ENCODE peak calls at places on chromosomes 12 and 14, in nine cellular contexts. One of them, this sample, is unnamed.

GRCh38 chr14:68680541-68681051 is 112.3 kb downstream of the ZFP36L1 start:
- DNase-seq in suprapubic skin: no peak
- DNase-seq in HCT116: no peak
- DNase-seq in esophagus squamous epithelium: no peak
- DNase-seq in upper lobe of left lung: peak; percentile 53
- DNase-seq in adrenal gland: no peak
- DNase-seq in A549: no peak
- DNase-seq in heart left ventricle: no peak
- DNase-seq in IMR-90: peak; percentile 24
- DNase-seq in this sample: no peak

GRCh38 chr14:76876076-76876475 is 49.9 kb downstream of the LRRC74A start:
- DNase-seq in upper lobe of left lung: peak; percentile 72
- DNase-seq in IMR-90: peak; percentile 73
- DNase-seq in suprapubic skin: no peak
- DNase-seq in esophagus squamous epithelium: no peak
- DNase-seq in A549: peak; percentile 86
- DNase-seq in adrenal gland: peak; percentile 85
- DNase-seq in heart left ventricle: peak; percentile 61
- DNase-seq in HCT116: peak; percentile 81
- DNase-seq in this sample: peak; percentile 83

GRCh38 chr14:95645016-95645996 is 40.9 kb upstream of the TCL1B start:
- DNase-seq in IMR-90: no peak
- DNase-seq in heart left ventricle: no peak
- DNase-seq in upper lobe of left lung: no peak
- DNase-seq in esophagus squamous epithelium: no peak
- DNase-seq in HCT116: no peak
- DNase-seq in A549: no peak
- DNase-seq in adrenal gland: no peak
- DNase-seq in suprapubic skin: no peak
- DNase-seq in this sample: no peak

GRCh38 chr14:63647696-63648410 is 6.2 kb upstream of the WDR89 start:
- DNase-seq in upper lobe of left lung: no peak
- DNase-seq in HCT116: no peak
- DNase-seq in adrenal gland: no peak
- DNase-seq in IMR-90: peak; percentile 23
- DNase-seq in A549: no peak
- DNase-seq in suprapubic skin: no peak
- DNase-seq in esophagus squamous epithelium: no peak
- DNase-seq in heart left ventricle: no peak
- DNase-seq in this sample: no peak

GRCh38 chr12:40953076-40953475 is 235.0 kb upstream of the PDZRN4 start:
- DNase-seq in esophagus squamous epithelium: no peak
- DNase-seq in A549: no peak
- DNase-seq in IMR-90: peak; percentile 46
- DNase-seq in adrenal gland: no peak
- DNase-seq in HCT116: no peak
- DNase-seq in heart left ventricle: no peak
- DNase-seq in upper lobe of left lung: no peak
- DNase-seq in suprapubic skin: no peak
- DNase-seq in this sample: no peak

GRCh38 chr14:32327255-32327961 is 1.7 kb upstream of the AKAP6 start:
- DNase-seq in adrenal gland: no peak
- DNase-seq in IMR-90: no peak
- DNase-seq in A549: no peak
- DNase-seq in heart left ventricle: no peak
- DNase-seq in upper lobe of left lung: no peak
- DNase-seq in HCT116: no peak
- DNase-seq in suprapubic skin: no peak
- DNase-seq in esophagus squamous epithelium: no peak
- DNase-seq in this sample: no peak

GRCh38 chr12:6899837-6900519 is 4.6 kb upstream of the LRRC23 start:
- DNase-seq in heart left ventricle: peak; percentile 55
- DNase-seq in HCT116: no peak
- DNase-seq in esophagus squamous epithelium: no peak
- DNase-seq in suprapubic skin: no peak
- DNase-seq in A549: no peak
- DNase-seq in upper lobe of left lung: peak; percentile 54
- DNase-seq in IMR-90: peak; percentile 38
- DNase-seq in adrenal gland: peak; percentile 77
- DNase-seq in this sample: peak; percentile 34

GRCh38 chr12:13592063-13592942 is 389.1 kb downstream of the GRIN2B start:
- DNase-seq in upper lobe of left lung: no peak
- DNase-seq in HCT116: no peak
- DNase-seq in IMR-90: no peak
- DNase-seq in suprapubic skin: no peak
- DNase-seq in A549: no peak
- DNase-seq in adrenal gland: no peak
- DNase-seq in heart left ventricle: no peak
- DNase-seq in esophagus squamous epithelium: no peak
- DNase-seq in this sample: no peak

DNA sequence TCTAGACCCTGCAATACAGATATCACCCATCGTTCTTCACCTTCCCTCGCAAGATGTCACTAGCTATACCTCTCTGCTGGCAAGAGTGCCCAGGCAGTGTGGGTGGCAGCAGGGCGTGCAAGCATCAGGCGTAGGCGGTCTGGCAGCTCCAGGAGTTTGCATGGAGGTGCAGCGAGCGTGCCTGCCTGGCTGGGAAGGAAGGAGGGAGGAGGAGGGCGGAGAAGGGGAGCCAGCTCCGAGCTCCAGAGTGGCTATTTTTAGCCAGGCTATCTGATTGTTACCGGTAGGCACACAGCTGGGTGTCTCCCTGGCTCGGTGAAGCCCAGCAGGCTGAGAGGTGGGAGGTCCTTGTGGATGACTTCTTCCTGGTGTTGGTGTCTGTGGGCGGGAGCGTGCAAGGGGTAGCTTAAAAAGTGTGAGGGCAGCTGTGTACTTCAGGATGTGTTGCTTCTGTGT is 6.2 kb downstream of the FOXJ2 start:
- DNase-seq in A549: no peak
- DNase-seq in suprapubic skin: no peak
- DNase-seq in adrenal gland: peak; percentile 93
- DNase-seq in HCT116: no peak
- DNase-seq in heart left ventricle: peak; percentile 87
- DNase-seq in upper lobe of left lung: peak; percentile 85
- DNase-seq in esophagus squamous epithelium: no peak
- DNase-seq in IMR-90: peak; percentile 72
- DNase-seq in this sample: no peak
- H3K4me3 ChIP-seq in A549: no peak overlapping the region
- H3K4me3 ChIP-seq in suprapubic skin: peak overlapping the region; percentile 22
- H3K4me3 ChIP-seq in adrenal gland: no peak overlapping the region
- H3K4me3 ChIP-seq in HCT116: no peak overlapping the region
- H3K4me3 ChIP-seq in heart left ventricle: peak overlapping the region; percentile 29
- H3K4me3 ChIP-seq in upper lobe of left lung: peak overlapping the region; percentile 10
- H3K4me3 ChIP-seq in esophagus squamous epithelium: peak overlapping the region; percentile 54
- H3K4me3 ChIP-seq in IMR-90: peak overlapping the region; percentile 16
- H3K4me3 ChIP-seq in this sample: peak overlapping the region; percentile 22

DNA sequence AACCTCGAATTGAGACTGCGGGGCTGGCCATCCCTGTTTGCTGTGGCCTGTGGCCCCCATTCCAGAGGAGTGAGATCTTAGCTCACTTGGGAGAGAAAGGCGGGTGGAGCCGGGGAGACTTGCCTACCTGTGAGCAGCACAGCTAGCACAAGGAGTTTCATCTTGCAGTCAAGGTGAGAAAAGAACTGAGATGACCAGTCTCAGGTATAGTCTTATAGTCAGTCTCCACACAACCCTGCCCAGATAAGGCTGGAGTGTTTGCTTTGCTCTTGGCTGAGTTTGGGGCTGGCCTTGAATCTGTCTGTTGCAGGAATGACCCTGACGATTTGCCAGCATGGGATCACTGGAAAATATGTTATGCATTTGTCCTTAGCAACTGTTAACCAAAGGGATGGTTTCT is at the start of gene PLA2G1B:
- DNase-seq in esophagus squamous epithelium: no peak
- DNase-seq in HCT116: no peak
- DNase-seq in IMR-90: no peak
- DNase-seq in A549: no peak
- DNase-seq in heart left ventricle: no peak
- DNase-seq in suprapubic skin: no peak
- DNase-seq in upper lobe of left lung: peak; percentile 46
- DNase-seq in adrenal gland: peak; percentile 65
- DNase-seq in this sample: no peak
- TF ChIP-seq POLR2A in esophagus squamous epithelium: no peak
- TF ChIP-seq POLR2A in HCT116: no peak
- TF ChIP-seq POLR2A in IMR-90: no peak
- TF ChIP-seq POLR2A in A549: no peak
- TF ChIP-seq POLR2A in heart left ventricle: no peak
- TF ChIP-seq POLR2A in suprapubic skin: no peak
- TF ChIP-seq POLR2A in upper lobe of left lung: no peak
- TF ChIP-seq POLR2A in adrenal gland: no peak
- TF ChIP-seq POLR2A in this sample: no peak

GRCh38 chr12:69052613-69053408 is 119.8 kb upstream of the CPM start:
- DNase-seq in upper lobe of left lung: peak; percentile 55
- DNase-seq in suprapubic skin: no peak
- DNase-seq in A549: peak; percentile 66
- DNase-seq in IMR-90: peak; percentile 83
- DNase-seq in esophagus squamous epithelium: no peak
- DNase-seq in HCT116: peak; percentile 24
- DNase-seq in adrenal gland: peak; percentile 57
- DNase-seq in heart left ventricle: no peak
- DNase-seq in this sample: no peak
- H3K4me3 ChIP-seq in upper lobe of left lung: no peak overlapping the region
- H3K4me3 ChIP-seq in suprapubic skin: no peak overlapping the region
- H3K4me3 ChIP-seq in A549: no peak overlapping the region
- H3K4me3 ChIP-seq in IMR-90: no peak overlapping the region
- H3K4me3 ChIP-seq in esophagus squamous epithelium: no peak overlapping the region
- H3K4me3 ChIP-seq in HCT116: no peak overlapping the region
- H3K4me3 ChIP-seq in adrenal gland: no peak overlapping the region
- H3K4me3 ChIP-seq in heart left ventricle: no peak overlapping the region
- H3K4me3 ChIP-seq in this sample: no peak overlapping the region

DNA sequence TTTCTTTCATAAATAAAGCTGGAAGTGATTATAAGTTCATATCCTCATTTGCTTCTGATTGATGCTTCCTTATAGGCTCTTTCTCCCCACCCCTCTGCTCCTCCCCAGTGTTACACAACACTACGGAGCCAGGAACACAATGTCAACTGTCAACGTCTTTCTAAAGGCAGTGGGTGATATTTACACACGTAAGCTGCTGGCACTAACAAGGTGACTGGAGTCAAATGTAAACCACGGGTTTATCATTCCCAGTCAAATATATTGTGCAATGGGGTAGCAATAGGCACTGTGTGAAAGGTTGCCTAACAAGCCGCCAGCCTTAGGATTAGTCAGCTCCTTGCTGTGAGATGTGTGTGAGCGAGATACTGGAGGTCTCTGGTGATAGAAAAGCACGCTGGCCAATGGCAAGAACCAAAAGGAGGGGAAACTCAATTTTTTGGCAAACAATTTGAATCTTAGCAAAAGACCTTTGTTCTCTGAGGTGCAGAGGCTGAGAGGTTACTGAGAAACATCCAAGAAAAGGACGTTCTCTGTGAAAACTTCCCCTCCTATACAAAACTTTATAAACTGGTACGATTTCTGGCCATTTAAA is 22.1 kb upstream of the HECTD1 start:
- DNase-seq in suprapubic skin: peak; percentile 82
- DNase-seq in esophagus squamous epithelium: peak; percentile 12
- DNase-seq in heart left ventricle: peak; percentile 87
- DNase-seq in IMR-90: peak; percentile 98
- DNase-seq in HCT116: peak; percentile 92
- DNase-seq in adrenal gland: peak; percentile 85
- DNase-seq in A549: peak; percentile 98
- DNase-seq in upper lobe of left lung: peak; percentile 92
- DNase-seq in this sample: peak; percentile 51
- TF ChIP-seq POLR2A in suprapubic skin: no peak
- TF ChIP-seq POLR2A in esophagus squamous epithelium: no peak
- TF ChIP-seq POLR2A in heart left ventricle: no peak
- TF ChIP-seq POLR2A in IMR-90: no peak
- TF ChIP-seq POLR2A in HCT116: no peak
- TF ChIP-seq POLR2A in adrenal gland: no peak
- TF ChIP-seq POLR2A in A549: no peak
- TF ChIP-seq POLR2A in upper lobe of left lung: no peak
- TF ChIP-seq POLR2A in this sample: peak; percentile 14

GRCh38 chr12:66240106-66240820 is 51.2 kb downstream of the IRAK3 start:
- DNase-seq in adrenal gland: no peak
- DNase-seq in suprapubic skin: no peak
- DNase-seq in HCT116: no peak
- DNase-seq in IMR-90: no peak
- DNase-seq in A549: no peak
- DNase-seq in esophagus squamous epithelium: no peak
- DNase-seq in heart left ventricle: no peak
- DNase-seq in upper lobe of left lung: no peak
- DNase-seq in this sample: no peak
- H3K4me3 ChIP-seq in adrenal gland: no peak overlapping the region
- H3K4me3 ChIP-seq in suprapubic skin: no peak overlapping the region
- H3K4me3 ChIP-seq in HCT116: no peak overlapping the region
- H3K4me3 ChIP-seq in IMR-90: no peak overlapping the region
- H3K4me3 ChIP-seq in A549: no peak overlapping the region
- H3K4me3 ChIP-seq in esophagus squamous epithelium: no peak overlapping the region
- H3K4me3 ChIP-seq in heart left ventricle: no peak overlapping the region
- H3K4me3 ChIP-seq in upper lobe of left lung: no peak overlapping the region
- H3K4me3 ChIP-seq in this sample: no peak overlapping the region

DNA sequence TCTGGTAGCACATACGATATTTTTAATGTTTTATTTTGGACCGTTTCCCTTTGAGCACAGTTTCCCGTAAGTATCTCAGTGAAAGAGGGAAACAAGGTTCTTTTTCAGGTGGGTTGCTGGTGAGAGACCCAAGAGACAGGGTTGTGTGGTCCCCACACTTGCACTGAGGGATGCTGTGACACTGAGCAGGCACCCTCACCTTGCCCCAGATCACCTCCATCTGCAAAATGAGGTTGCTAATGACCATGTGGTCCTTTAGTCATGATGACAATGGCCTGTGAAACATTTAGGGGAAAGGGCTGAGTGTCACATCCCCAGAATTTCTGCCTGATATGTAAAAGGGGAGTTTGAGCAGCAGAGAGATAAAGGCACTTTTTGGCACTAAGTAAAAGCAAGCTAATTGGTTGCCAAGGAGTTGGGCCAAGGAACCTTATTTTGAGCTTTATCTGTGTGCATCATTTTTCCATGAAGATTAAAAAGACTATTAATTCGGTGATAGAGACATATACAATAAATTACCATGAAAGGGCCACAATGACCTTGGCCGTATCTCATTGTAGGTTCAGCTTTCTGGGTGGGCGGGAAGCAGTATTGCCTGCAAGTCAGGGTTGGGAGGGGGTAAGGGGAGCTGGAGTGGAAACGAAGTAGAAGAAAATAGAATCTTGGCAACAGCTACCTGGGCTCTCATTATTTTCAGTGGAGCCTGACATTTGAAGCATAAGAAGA is 4.5 kb downstream of the CCND2 start:
- DNase-seq in esophagus squamous epithelium: no peak
- DNase-seq in adrenal gland: no peak
- DNase-seq in IMR-90: no peak
- DNase-seq in HCT116: no peak
- DNase-seq in heart left ventricle: no peak
- DNase-seq in suprapubic skin: no peak
- DNase-seq in upper lobe of left lung: no peak
- DNase-seq in A549: no peak
- DNase-seq in this sample: no peak
- TF ChIP-seq POLR2A in esophagus squamous epithelium: no peak
- TF ChIP-seq POLR2A in adrenal gland: peak; percentile 5
- TF ChIP-seq POLR2A in IMR-90: no peak
- TF ChIP-seq POLR2A in HCT116: no peak
- TF ChIP-seq POLR2A in heart left ventricle: no peak
- TF ChIP-seq POLR2A in suprapubic skin: no peak
- TF ChIP-seq POLR2A in upper lobe of left lung: no peak
- TF ChIP-seq POLR2A in A549: no peak
- TF ChIP-seq POLR2A in this sample: no peak

GRCh38 chr12:9707356-9707755 is 25.5 kb downstream of the CLECL1 start:
- DNase-seq in esophagus squamous epithelium: no peak
- DNase-seq in HCT116: no peak
- DNase-seq in heart left ventricle: no peak
- DNase-seq in adrenal gland: no peak
- DNase-seq in IMR-90: no peak
- DNase-seq in suprapubic skin: no peak
- DNase-seq in upper lobe of left lung: no peak
- DNase-seq in A549: no peak
- DNase-seq in this sample: no peak
- H3K4me3 ChIP-seq in esophagus squamous epithelium: no peak overlapping the region
- H3K4me3 ChIP-seq in HCT116: no peak overlapping the region
- H3K4me3 ChIP-seq in heart left ventricle: no peak overlapping the region
- H3K4me3 ChIP-seq in adrenal gland: no peak overlapping the region
- H3K4me3 ChIP-seq in IMR-90: no peak overlapping the region
- H3K4me3 ChIP-seq in suprapubic skin: no peak overlapping the region
- H3K4me3 ChIP-seq in upper lobe of left lung: no peak overlapping the region
- H3K4me3 ChIP-seq in A549: no peak overlapping the region
- H3K4me3 ChIP-seq in this sample: no peak overlapping the region

This sample was measured in Peyer's patch.